ENCODE peak calls at places on chromosomes 3 and 15, in nine cellular contexts. K is lower lobe of right lung, I is sigmoid colon, Q is heart left ventricle, J is ascending aorta, E is A549, N is ovary, A is hepatocyte, B is left ventricle myocardium inferior. C is an unnamed sample. For H3K9me3, the result is how much of the 10 kb centered on the place peaks cover.

GRCh38 chr3:108329087-108329486 is 32.7 kb downstream of the HHLA2 start:
- DNase-seq in K (no peak), I (no peak), Q (no peak), J (no peak), E (no peak), N (no peak), A (no peak), B (no peak), C (no peak)

GRCh38 chr3:128385080-128385832 is 81.4 kb downstream of the DNAJB8 start:
- DNase-seq in K (peak), I (peak), Q (peak), J (peak), E (no peak), N (peak), A (peak), B (peak), C (no peak)

GRCh38 chr3:3800685-3801509 is 1.7 kb downstream of the LRRN1 start:
- DNase-seq in K (peak), I (no peak), Q (peak), J (no peak), E (no peak), N (peak), A (peak), B (peak), C (no peak)

GRCh38 chr15:63250312-63250965 is 27.0 kb upstream of the APH1B start:
- DNase-seq in K (no peak), I (no peak), Q (no peak), J (no peak), E (no peak), N (no peak), A (peak), B (no peak), C (no peak)

GRCh38 chr3:15638193-15638890 is 36.8 kb downstream of the BTD start:
- DNase-seq in K (no peak), I (peak), Q (no peak), J (no peak), E (no peak), N (no peak), A (peak), B (no peak), C (no peak)

GRCh38 chr15:41487802-41488201 is 5.9 kb upstream of the ITPKA start:
- DNase-seq in K (no peak), I (no peak), Q (no peak), J (no peak), E (no peak), N (no peak), A (no peak), B (no peak), C (no peak)

GRCh38 chr3:124774305-124774673 is 44.0 kb downstream of the UMPS start:
- DNase-seq in K (no peak), I (no peak), Q (no peak), J (peak), E (peak), N (no peak), A (peak), B (peak), C (no peak)

GRCh38 chr3:81277853-81278252 is 483.6 kb downstream of the GBE1 start:
- DNase-seq in K (no peak), I (no peak), Q (no peak), J (no peak), E (no peak), N (no peak), A (no peak), B (no peak), C (no peak)

GRCh38 chr3:53829605-53830004 is 16.6 kb downstream of the CHDH start:
- DNase-seq in K (no peak), I (no peak), Q (no peak), J (no peak), E (no peak), N (no peak), A (no peak), B (no peak), C (no peak)

GRCh38 chr15:35975941-35976340 is 430.0 kb upstream of the DPH6 start:
- DNase-seq in K (no peak), I (no peak), Q (no peak), J (no peak), E (no peak), N (no peak), A (no peak), B (no peak), C (no peak)

GRCh38 chr3:78642471-78642870 is 1125.3 kb downstream of the ROBO1 start:
- DNase-seq in K (no peak), I (no peak), Q (no peak), J (no peak), E (no peak), N (no peak), A (no peak), B (no peak), C (no peak)

GRCh38 chr3:65751123-65751700 is 287.5 kb downstream of the MAGI1 start:
- DNase-seq in K (no peak), I (no peak), Q (no peak), J (no peak), E (peak), N (peak), A (peak), B (peak), C (no peak)

GRCh38 chr3:131591394-131591990 is 88.7 kb upstream of the MRPL3 start:
- DNase-seq in K (no peak), I (no peak), Q (no peak), J (no peak), E (peak), N (peak), A (peak), B (no peak), C (no peak)

GRCh38 chr15:40448354-40448753 is 7.6 kb downstream of the BAHD1 start:
- DNase-seq in K (no peak), I (no peak), Q (no peak), J (no peak), E (no peak), N (no peak), A (no peak), B (no peak), C (no peak)

GRCh38 chr15:101526442-101526841 is 36.9 kb upstream of the PCSK6 start:
- DNase-seq in K (no peak), I (no peak), Q (no peak), J (peak), E (no peak), N (no peak), A (no peak), B (no peak), C (no peak)

GRCh38 chr3:60600848-60601247 is 650.4 kb downstream of the FHIT start:
- DNase-seq in K (no peak), I (no peak), Q (no peak), J (no peak), E (no peak), N (no peak), A (no peak), B (no peak), C (no peak)

GRCh38 chr3:29643034-29643425 is 362.2 kb downstream of the RBMS3 start:
- DNase-seq in K (no peak), I (no peak), Q (no peak), J (no peak), E (no peak), N (no peak), A (no peak), B (no peak), C (no peak)

GRCh38 chr3:183745300-183746098 is 47.9 kb downstream of the YEATS2 start:
- DNase-seq in K (no peak), I (no peak), Q (no peak), J (no peak), E (no peak), N (no peak), A (no peak), B (no peak), C (no peak)

GRCh38 chr15:40549894-40550293 is 14.9 kb downstream of the CCDC32 start:
- DNase-seq in K (no peak), I (no peak), Q (peak), J (peak), E (no peak), N (no peak), A (no peak), B (peak), C (no peak)

GRCh38 chr3:29486087-29486486 is 205.2 kb downstream of the RBMS3 start:
- DNase-seq in K (no peak), I (no peak), Q (no peak), J (no peak), E (peak), N (no peak), A (no peak), B (no peak), C (no peak)

GRCh38 chr3:8724108-8724752 is 9.4 kb upstream of the CAV3 start:
- DNase-seq in K (no peak), I (no peak), Q (no peak), J (no peak), E (no peak), N (no peak), A (no peak), B (no peak), C (no peak)

GRCh38 chr3:153289334-153289808 is 127.3 kb downstream of the RAP2B start:
- DNase-seq in K (no peak), I (no peak), Q (no peak), J (no peak), E (no peak), N (no peak), A (no peak), B (no peak), C (no peak)

GRCh38 chr3:100766069-100766468 is 56.8 kb downstream of the TFG start:
- DNase-seq in K (no peak), I (no peak), Q (no peak), J (no peak), E (no peak), N (no peak), A (no peak), B (no peak), C (no peak)

GRCh38 chr15:54854667-54855066 is 342.1 kb downstream of the RSL24D1 start:
- DNase-seq in K (no peak), I (no peak), Q (no peak), J (no peak), E (no peak), N (no peak), A (no peak), B (no peak), C (no peak)

GRCh38 chr15:88376574-88377174 is 90.5 kb downstream of the MRPL46 start:
- DNase-seq in K (no peak), I (no peak), Q (no peak), J (no peak), E (no peak), N (no peak), A (no peak), B (no peak), C (no peak)

GRCh38 chr15:37081985-37082384 is 18.4 kb downstream of the MEIS2 start:
- DNase-seq in K (no peak), I (no peak), Q (no peak), J (no peak), E (no peak), N (no peak), A (no peak), B (no peak), C (no peak)

GRCh38 chr3:17140670-17141505 is 256.1 kb downstream of the PLCL2 start:
- DNase-seq in K (no peak), I (no peak), Q (no peak), J (peak), E (no peak), N (no peak), A (no peak), B (peak), C (no peak)

GRCh38 chr3:138348107-138348949 is at the start of gene MRAS:
- DNase-seq in K (peak), I (peak), Q (peak), J (peak), E (peak), N (peak), A (peak), B (peak), C (no peak)

DNA sequence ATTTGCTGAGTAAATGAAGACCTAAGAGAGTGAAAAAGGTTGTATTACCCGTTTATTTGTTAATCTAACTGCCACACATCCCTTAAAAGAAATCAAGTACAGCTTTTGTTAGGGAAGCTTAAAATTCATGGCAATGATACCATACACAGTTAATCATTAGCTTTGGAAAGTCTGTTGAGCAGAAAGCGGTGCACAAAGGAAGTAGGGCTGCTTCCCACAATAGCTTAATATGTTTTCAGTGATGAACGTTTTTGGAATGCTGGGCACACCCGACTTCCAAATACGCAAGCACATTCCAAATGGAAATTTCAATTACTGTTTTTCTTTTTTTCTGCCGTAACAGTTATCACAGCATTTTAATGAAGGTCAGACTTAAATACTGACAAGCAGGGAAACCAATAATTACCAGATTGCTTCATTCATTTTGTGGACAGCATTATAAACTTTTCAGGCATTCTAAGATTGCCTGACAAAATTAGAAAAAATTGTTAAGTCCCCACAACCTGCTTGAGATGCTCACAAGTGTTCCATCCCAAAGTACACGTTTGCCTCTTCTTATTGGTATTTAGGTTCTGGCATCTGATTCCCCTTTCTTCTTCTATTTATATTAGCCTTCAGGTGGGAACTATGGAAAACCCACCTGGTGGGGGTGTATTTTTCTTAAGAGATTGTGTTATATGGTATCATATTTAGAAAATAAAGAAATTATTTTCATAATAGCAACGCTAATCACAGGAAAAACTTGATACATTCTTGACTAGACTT is 1.1 kb upstream of the ECT2 start:
- DNase-seq in K (no peak), I (no peak), Q (no peak), J (peak), E (peak), N (peak), A (peak), B (no peak), C (no peak)
- H3K27ac ChIP-seq in K (peak), I (peak), Q (peak), J (peak), E (peak), N (no peak), A (peak), B (peak), C (no peak)

DNA sequence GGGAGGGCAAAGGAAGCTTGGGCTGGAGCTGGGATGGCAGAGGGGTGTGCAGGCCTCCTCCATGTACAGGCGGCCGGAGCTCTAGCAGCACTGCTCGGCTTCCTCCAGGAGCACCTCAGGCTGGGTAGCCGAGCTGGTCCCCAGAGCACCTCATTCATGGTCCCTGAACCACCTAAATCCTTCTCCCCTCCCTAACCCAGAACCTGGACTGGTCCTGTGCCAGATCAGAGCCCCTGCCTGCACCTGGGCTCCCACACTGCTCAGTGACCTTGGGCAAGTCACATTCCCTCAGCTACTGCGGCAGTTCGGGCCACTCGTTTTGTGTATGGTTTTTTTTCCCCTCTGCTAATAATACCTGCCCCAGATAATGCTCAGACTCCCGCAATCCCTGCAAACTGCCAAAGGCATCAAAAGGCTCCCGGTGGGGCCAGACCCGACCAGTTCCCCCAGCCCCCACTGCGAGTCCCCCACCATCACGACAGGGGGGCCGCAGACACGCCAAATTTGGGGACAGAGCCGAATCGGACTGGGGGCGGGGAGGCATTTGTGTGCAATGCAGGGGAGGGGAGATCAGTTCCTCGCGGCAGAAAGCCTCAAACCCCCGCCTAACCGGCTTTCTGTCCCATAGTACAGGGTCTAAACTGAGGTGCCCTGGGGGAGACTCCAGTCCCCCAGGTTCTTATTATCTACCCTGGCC is 1.3 kb downstream of the SEMA7A start:
- DNase-seq in K (no peak), I (no peak), Q (no peak), J (no peak), E (no peak), N (no peak), A (no peak), B (no peak), C (no peak)
- H3K4me3 ChIP-seq in K (peak), I (no peak), Q (peak), J (peak), E (peak), N (peak), A (peak), B (peak), C (peak)

GRCh38 chr15:25067725-25068309 is 113.0 kb downstream of the SNRPN start:
- DNase-seq in K (no peak), I (peak), Q (no peak), J (no peak), E (no peak), N (no peak), A (no peak), B (no peak), C (no peak)
- H3K9me3 ChIP-seq in K (half or more), I (half or more), Q (half or more), J (half or more), E (half or more), N (half or more), A (half or more), B (half or more), C (under half)

GRCh38 chr15:31360158-31360561 is 33.5 kb downstream of the KLF13 start:
- DNase-seq in K (no peak), I (no peak), Q (no peak), J (no peak), E (no peak), N (no peak), A (no peak), B (no peak), C (peak)
- H3K27ac ChIP-seq in K (peak), I (peak), Q (peak), J (peak), E (no peak), N (no peak), A (peak), B (peak), C (peak)

DNA sequence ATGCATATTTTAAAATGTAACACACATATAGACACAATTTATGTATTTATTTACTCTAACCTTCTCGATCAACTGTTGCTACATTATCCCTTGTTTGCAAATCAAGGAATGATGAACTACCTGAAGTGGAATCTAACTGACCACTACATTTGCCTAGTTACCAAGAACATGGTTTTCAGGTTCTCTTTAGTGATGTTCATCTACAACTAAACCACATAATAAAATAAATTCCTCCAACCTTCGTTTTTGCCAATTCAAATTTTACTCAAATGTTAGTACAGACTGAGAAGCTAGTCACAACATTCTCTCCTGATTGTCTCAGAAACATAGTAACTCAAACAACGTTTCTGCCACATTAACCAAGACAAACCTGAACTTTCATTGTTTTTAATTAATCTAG is 521.9 kb downstream of the FOXP1 start:
- DNase-seq in K (no peak), I (no peak), Q (no peak), J (no peak), E (no peak), N (no peak), A (no peak), B (no peak), C (no peak)
- H3K4me3 ChIP-seq in K (peak), I (peak), Q (peak), J (peak), E (no peak), N (peak), A (no peak), B (peak), C (peak)

GRCh38 chr15:25244731-25245585 is 193.9 kb downstream of the UBE3A start:
- DNase-seq in K (peak), I (no peak), Q (peak), J (peak), E (no peak), N (no peak), A (no peak), B (peak), C (no peak)
- H3K9me3 ChIP-seq in K (under half), I (under half), Q (under half), J (under half), E (under half), N (under half), A (under half), B (under half), C (under half)

GRCh38 chr3:188687389-188687788 is 484.4 kb upstream of the TPRG1 start:
- DNase-seq in K (no peak), I (no peak), Q (no peak), J (peak), E (no peak), N (peak), A (no peak), B (no peak), C (no peak)
- H3K27ac ChIP-seq in K (no peak), I (no peak), Q (no peak), J (peak), E (no peak), N (no peak), A (peak), B (no peak), C (no peak)

DNA sequence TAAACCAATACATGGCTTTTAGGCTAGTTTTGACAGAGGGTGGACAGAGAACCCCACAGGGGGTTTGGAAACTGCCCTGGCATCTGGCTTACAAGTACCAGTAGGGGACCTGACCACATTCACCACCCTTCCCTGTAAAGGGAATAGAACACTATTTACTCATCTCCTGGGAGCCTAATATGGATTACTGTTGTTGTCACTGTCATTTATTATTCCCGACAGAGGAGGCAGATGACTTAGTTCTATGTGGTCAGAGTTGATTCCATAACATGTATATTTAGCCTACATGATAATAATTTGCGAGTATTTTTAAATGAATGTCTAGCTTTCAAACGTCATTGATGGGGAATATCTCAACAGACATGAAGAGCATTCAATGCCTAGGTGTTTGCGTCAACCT is 15.9 kb downstream of the ZBTB38 start:
- DNase-seq in K (no peak), I (no peak), Q (no peak), J (no peak), E (no peak), N (no peak), A (no peak), B (no peak), C (no peak)
- H3K4me3 ChIP-seq in K (peak), I (no peak), Q (no peak), J (peak), E (no peak), N (no peak), A (no peak), B (no peak), C (no peak)